ENCODE peak calls at places on chromosomes 11 and 22, in four cellular contexts. I is GM20000, G is kidney, N is foreskin fibroblast. U is an unnamed sample.

GRCh38 chr11:64058494-64058893 is 22.8 kb downstream of the FLRT1 start:
- DNase-seq in I (no peak), G (no peak), N (no peak), U (no peak)

GRCh38 chr11:67572747-67573419 is 10.7 kb upstream of the GSTP1 start:
- DNase-seq in I (no peak), G (no peak), N (peak), U (peak)

GRCh38 chr11:70881948-70882715 is 370.2 kb downstream of the SHANK2 start:
- DNase-seq in I (no peak), G (peak), N (no peak), U (no peak)

GRCh38 chr11:61787928-61788491 is 4.4 kb downstream of the TMEM258 start:
- DNase-seq in I (no peak), G (peak), N (peak), U (no peak)

GRCh38 chr11:66887531-66887930 is 30.7 kb downstream of the LRFN4 start:
- DNase-seq in I (no peak), G (no peak), N (no peak), U (no peak)

GRCh38 chr11:128613300-128613995 is 26.1 kb upstream of the ETS1 start:
- DNase-seq in I (no peak), G (no peak), N (no peak), U (no peak)

GRCh38 chr11:118212781-118213565 is 11.8 kb downstream of the JAML start:
- DNase-seq in I (no peak), G (no peak), N (no peak), U (no peak)

GRCh38 chr22:47452184-47452583 is 689.7 kb downstream of the TBC1D22A start:
- DNase-seq in I (no peak), G (no peak), N (no peak), U (no peak)

GRCh38 chr11:6538892-6539291 is 41.8 kb downstream of the DNHD1 start:
- DNase-seq in I (no peak), G (no peak), N (no peak), U (no peak)

GRCh38 chr22:23392420-23393121 is 187.5 kb downstream of the IGLL1 start:
- DNase-seq in I (no peak), G (no peak), N (no peak), U (no peak)

GRCh38 chr11:91947215-91947614 is 277.4 kb upstream of the FAT3 start:
- DNase-seq in I (no peak), G (peak), N (peak), U (no peak)

GRCh38 chr11:134032501-134033091 is 36.3 kb upstream of the JAM3 start:
- DNase-seq in I (no peak), G (peak), N (peak), U (no peak)

GRCh38 chr11:121482231-121483129 is 29.7 kb upstream of the SORL1-AS1 start:
- DNase-seq in I (peak), G (no peak), N (no peak), U (no peak)

GRCh38 chr11:95922099-95922498 is 1.8 kb downstream of the MTMR2 start:
- DNase-seq in I (no peak), G (no peak), N (peak), U (no peak)

GRCh38 chr22:29626497-29627195 is 23.2 kb downstream of the NF2 start:
- DNase-seq in I (no peak), G (no peak), N (peak), U (peak)

GRCh38 chr11:89381094-89381493 is 110.1 kb downstream of the NOX4 start:
- DNase-seq in I (no peak), G (no peak), N (peak), U (peak)

GRCh38 chr11:106917973-106918372 is 100.3 kb downstream of the GUCY1A2 start:
- DNase-seq in I (peak), G (no peak), N (peak), U (no peak)

GRCh38 chr11:12693485-12694181 is 19.4 kb downstream of the TEAD1 start:
- DNase-seq in I (no peak), G (peak), N (peak), U (peak)

GRCh38 chr22:42156121-42156520 is 25.5 kb upstream of the CYP2D6 start:
- DNase-seq in I (no peak), G (no peak), N (no peak), U (no peak)

GRCh38 chr11:96254087-96254486 is 88.9 kb downstream of the MAML2 start:
- DNase-seq in I (peak), G (no peak), N (peak), U (no peak)

GRCh38 chr11:1449516-1450270 is 36.9 kb downstream of the MOB2 start:
- DNase-seq in I (peak), G (no peak), N (no peak), U (no peak)

GRCh38 chr11:27660171-27660570 is 40.1 kb downstream of the BDNF start:
- DNase-seq in I (no peak), G (no peak), N (peak), U (no peak)

GRCh38 chr11:118845369-118845768 is 38.3 kb upstream of the CXCR5 start:
- DNase-seq in I (peak), G (no peak), N (peak), U (no peak)

GRCh38 chr11:71908218-71908617 is 20.2 kb downstream of the XNDC1N start:
- DNase-seq in I (no peak), G (no peak), N (no peak), U (no peak)

GRCh38 chr11:945986-946385 is 20.3 kb downstream of the AP2A2 start:
- DNase-seq in I (no peak), G (no peak), N (no peak), U (no peak)

GRCh38 chr22:29083576-29084566 is 11.0 kb downstream of the KREMEN1 start:
- DNase-seq in I (no peak), G (no peak), N (peak), U (no peak)

GRCh38 chr11:985435-985834 is 51.1 kb downstream of the MUC6 start:
- DNase-seq in I (no peak), G (no peak), N (no peak), U (no peak)

GRCh38 chr11:74948546-74948897 is 369 bp downstream of the XRRA1 start:
- DNase-seq in I (no peak), G (no peak), N (peak), U (no peak)

GRCh38 chr11:70205049-70205725 is 2.1 kb downstream of the FADD start:
- DNase-seq in I (no peak), G (no peak), N (no peak), U (no peak)

DNA sequence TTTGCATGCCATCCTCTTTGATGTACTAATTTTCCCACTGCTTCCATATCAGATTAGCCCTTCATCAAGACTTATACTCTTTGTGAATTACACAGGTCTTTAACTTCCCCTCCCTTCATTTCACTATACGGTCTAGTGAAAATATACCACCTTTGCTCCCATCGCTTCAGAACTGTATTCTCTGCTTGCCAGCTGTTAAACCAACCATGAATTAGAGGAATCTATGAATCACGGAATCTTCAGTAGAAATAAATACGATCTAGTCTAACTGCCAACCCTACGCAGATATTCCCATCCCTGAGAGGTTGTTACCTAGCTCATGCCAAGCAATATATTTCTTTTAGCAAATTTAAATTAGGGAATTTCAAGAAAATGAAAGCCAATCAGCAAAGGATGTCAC is 177.8 kb upstream of the MPPED2 start:
- DNase-seq in I (no peak), G (no peak), N (no peak), U (no peak)
- TF ChIP-seq CTCF in I (no peak), G (no peak), N (no peak), U (no peak)

GRCh38 chr11:86606849-86607481 is 65.5 kb downstream of the ME3 start:
- DNase-seq in I (no peak), G (no peak), N (no peak), U (no peak)
- TF ChIP-seq CTCF in I (no peak), G (no peak), N (no peak), U (peak)

GRCh38 chr22:19035474-19036228 is 86.6 kb downstream of the DGCR2 start:
- DNase-seq in I (no peak), G (peak), N (no peak), U (no peak)

GRCh38 chr22:19036229-19036522 is 86.0 kb downstream of the DGCR2 start:
- DNase-seq in I (no peak), G (no peak), N (no peak), U (no peak)

GRCh38 chr22:19038164-19038546 is 84.1 kb downstream of the DGCR2 start:
- DNase-seq in I (no peak), G (peak), N (no peak), U (no peak)

GRCh38 chr22:19037282-19038163 is 84.7 kb downstream of the DGCR2 start:
- DNase-seq in I (no peak), G (peak), N (no peak), U (no peak)

GRCh38 chr22:19036523-19037273 is 85.5 kb downstream of the DGCR2 start:
- DNase-seq in I (no peak), G (peak), N (peak), U (no peak)
- TF ChIP-seq CTCF in I (no peak), G (no peak), N (no peak), U (peak)

DNA sequence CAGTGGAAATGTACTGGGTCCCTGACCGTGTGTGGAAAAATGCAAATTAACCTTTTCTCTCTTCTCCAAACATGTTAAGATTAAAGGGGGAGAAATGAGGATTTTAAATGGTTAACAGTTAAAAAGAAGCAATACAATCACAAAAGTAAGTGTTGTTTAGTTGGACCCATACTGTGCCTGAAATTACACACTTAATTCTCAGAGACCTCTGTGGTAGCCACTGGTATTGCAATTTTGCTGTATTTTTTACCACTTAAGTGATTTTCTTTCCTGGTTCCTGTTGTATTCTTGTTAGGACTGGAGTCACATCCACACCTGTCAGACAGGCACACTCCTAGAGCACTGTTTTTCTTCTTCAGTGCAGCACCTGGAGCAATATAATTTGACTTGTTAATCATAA is 179.6 kb upstream of the PDGFD start:
- DNase-seq in I (no peak), G (no peak), N (peak), U (no peak)
- TF ChIP-seq CTCF in I (no peak), G (peak), N (no peak), U (peak)

GRCh38 chr11:19739872-19740271 is 27.2 kb downstream of the NAV2 start:
- DNase-seq in I (no peak), G (no peak), N (peak), U (no peak)
- TF ChIP-seq CTCF in I (no peak), G (no peak), N (peak), U (peak)

GRCh38 chr11:93921695-93922468 is 71.5 kb upstream of the VSTM5 start:
- DNase-seq in I (peak), G (no peak), N (peak), U (peak)
- TF ChIP-seq CTCF in I (peak), G (peak), N (peak), U (peak)

GRCh38 chr11:44627911-44628729 is 62.7 kb downstream of the CD82 start:
- DNase-seq in I (peak), G (no peak), N (peak), U (peak)
- TF ChIP-seq CTCF in I (no peak), G (no peak), N (no peak), U (no peak)

GRCh38 chr22:36772451-36772850 is 3.5 kb downstream of the IFT27 start:
- DNase-seq in I (no peak), G (no peak), N (peak), U (no peak)

GRCh38 chr22:36775589-36775965 is 342 bp downstream of the IFT27 start:
- DNase-seq in I (peak), G (peak), N (peak), U (no peak)

GRCh38 chr22:36775966-36776669 is at the start of gene IFT27:
- DNase-seq in I (peak), G (peak), N (peak), U (peak)

GRCh38 chr22:36771376-36772063 is 4.4 kb downstream of the IFT27 start:
- DNase-seq in I (no peak), G (no peak), N (no peak), U (no peak)

GRCh38 chr22:36773935-36774334 is 2.0 kb downstream of the IFT27 start:
- DNase-seq in I (no peak), G (no peak), N (peak), U (no peak)
- TF ChIP-seq CTCF in I (no peak), G (peak), N (peak), U (peak)